ENCODE peak calls at places on chromosomes 4 and X, in eight cellular contexts. F is GM23338, C is breast epithelium, S is suprapubic skin, D is SK-N-SH, I is prostate gland, J is H1, M is transverse colon. O is an unnamed sample.

GRCh38 chrX:48711929-48712505 is 15.5 kb downstream of the SUV39H1 start:
- DNase-seq in C (no peak), M (no peak), J (no peak), F (no peak), S (no peak), I (no peak), D (no peak), O (no peak)

GRCh38 chr4:23373269-23373668 is 516.6 kb downstream of the PPARGC1A start:
- DNase-seq in C (no peak), F (peak), S (no peak), D (no peak), I (no peak), J (no peak), M (peak), O (no peak)

GRCh38 chr4:121574618-121575017 is 122.2 kb downstream of the ANXA5 start:
- DNase-seq in J (no peak), M (no peak), F (no peak), D (no peak), I (no peak), S (no peak), C (no peak), O (no peak)

GRCh38 chr4:119521306-119521705 is 107.3 kb downstream of the PDE5A start:
- DNase-seq in C (no peak), M (peak), I (no peak), D (no peak), F (no peak), J (no peak), S (no peak), O (no peak)

GRCh38 chr4:19119904-19120303 is 1098.3 kb upstream of the LCORL start:
- DNase-seq in C (no peak), M (no peak), I (no peak), F (no peak), S (no peak), D (no peak), J (no peak), O (no peak)

GRCh38 chr4:149896428-149896827 is 80.8 kb upstream of the IQCM start:
- DNase-seq in S (no peak), D (no peak), C (no peak), J (no peak), F (peak), M (no peak), I (no peak), O (no peak)

GRCh38 chr4:169070071-169070894 is 60.2 kb upstream of the CBR4 start:
- DNase-seq in D (no peak), J (peak), C (peak), S (no peak), M (peak), I (peak), F (peak), O (no peak)

GRCh38 chr4:123699823-123700822 is 303.5 kb downstream of the SPRY1 start:
- DNase-seq in M (no peak), C (peak), J (no peak), I (no peak), D (no peak), F (no peak), S (no peak), O (no peak)

GRCh38 chr4:41384992-41385391 is 128.3 kb downstream of the UCHL1 start:
- DNase-seq in I (peak), M (peak), S (no peak), D (peak), F (no peak), J (no peak), C (peak), O (no peak)

GRCh38 chrX:115364625-115365024 is 75.1 kb downstream of the LUZP4 start:
- DNase-seq in S (no peak), J (no peak), M (no peak), F (no peak), I (no peak), D (no peak), C (no peak), O (no peak)

GRCh38 chrX:146863566-146863965 is 49.0 kb upstream of the CXorf51A start:
- DNase-seq in F (peak), J (no peak), S (no peak), I (no peak), M (no peak), D (no peak), C (no peak), O (no peak)

GRCh38 chrX:147803948-147804347 is 107.8 kb upstream of the FMR1 start:
- DNase-seq in I (no peak), C (no peak), D (peak), F (peak), J (no peak), S (no peak), M (no peak), O (no peak)

GRCh38 chr4:106775636-106776035 is 260.5 kb downstream of the DKK2 start:
- DNase-seq in J (no peak), S (no peak), I (no peak), F (no peak), D (no peak), C (no peak), M (no peak), O (no peak)

GRCh38 chr4:143099693-143100092 is 85.0 kb upstream of the USP38 start:
- DNase-seq in C (no peak), F (no peak), J (no peak), I (no peak), S (no peak), D (no peak), M (no peak), O (no peak)

GRCh38 chr4:109915385-109916002 is 2.8 kb downstream of the EGF start:
- DNase-seq in F (no peak), S (no peak), J (no peak), D (no peak), M (no peak), C (no peak), I (no peak), O (no peak)

GRCh38 chrX:139204903-139205667 is 325.5 kb upstream of the F9 start:
- DNase-seq in J (no peak), I (peak), S (no peak), F (peak), M (peak), D (peak), C (peak), O (no peak)

GRCh38 chr4:143381171-143382118 is 44.8 kb downstream of the GAB1 start:
- DNase-seq in I (peak), S (no peak), J (no peak), M (peak), F (peak), D (peak), C (peak), O (no peak)

GRCh38 chr4:137524642-137525384 is 7.5 kb downstream of the PCDH18 start:
- DNase-seq in M (no peak), S (no peak), D (no peak), F (no peak), I (no peak), J (no peak), C (no peak), O (no peak)

GRCh38 chrX:30302957-30303356 is 6.2 kb downstream of the NR0B1 start:
- DNase-seq in J (no peak), F (no peak), M (no peak), I (no peak), D (no peak), S (no peak), C (peak), O (no peak)

GRCh38 chrX:66074920-66075879 is 35.3 kb upstream of the VSIG4 start:
- DNase-seq in J (no peak), D (no peak), I (no peak), S (no peak), M (peak), C (no peak), F (no peak), O (no peak)

GRCh38 chr4:145878501-145879435 is 59.9 kb downstream of the ZNF827 start:
- DNase-seq in C (no peak), D (peak), I (no peak), F (no peak), J (no peak), S (no peak), M (no peak), O (no peak)

GRCh38 chr4:96833831-96834230 is 993.9 kb downstream of the PDHA2 start:
- DNase-seq in J (no peak), F (no peak), D (no peak), C (no peak), M (no peak), S (no peak), I (no peak), O (no peak)

GRCh38 chrX:6729581-6729980 is 194.7 kb upstream of the VCX3A start:
- DNase-seq in D (no peak), C (no peak), M (no peak), I (no peak), J (no peak), S (no peak), F (no peak), O (no peak)

GRCh38 chrX:2705036-2705435 is 13.9 kb downstream of the CD99 start:
- DNase-seq in F (no peak), C (no peak), I (peak), J (no peak), D (no peak), S (no peak), M (no peak), O (no peak)

GRCh38 chr4:158519226-158519625 is 2.5 kb upstream of the RXFP1 start:
- DNase-seq in S (no peak), D (no peak), I (no peak), M (no peak), J (no peak), C (no peak), F (no peak), O (no peak)

GRCh38 chrX:110915120-110915519 is 119.5 kb upstream of the CHRDL1 start:
- DNase-seq in D (no peak), C (no peak), S (no peak), M (no peak), F (no peak), I (no peak), J (no peak), O (no peak)

GRCh38 chrX:68917799-68918198 is 89.0 kb downstream of the EFNB1 start:
- DNase-seq in M (no peak), S (no peak), D (peak), I (no peak), J (no peak), F (no peak), C (no peak), O (no peak)

GRCh38 chrX:54483946-54484345 is 12.1 kb downstream of the FGD1 start:
- DNase-seq in J (no peak), M (no peak), F (no peak), D (no peak), C (peak), I (no peak), S (no peak), O (no peak)
- H3K4me3 ChIP-seq in J (no peak), M (no peak), F (peak), D (no peak), C (peak), I (no peak), S (no peak), O (no peak)

DNA sequence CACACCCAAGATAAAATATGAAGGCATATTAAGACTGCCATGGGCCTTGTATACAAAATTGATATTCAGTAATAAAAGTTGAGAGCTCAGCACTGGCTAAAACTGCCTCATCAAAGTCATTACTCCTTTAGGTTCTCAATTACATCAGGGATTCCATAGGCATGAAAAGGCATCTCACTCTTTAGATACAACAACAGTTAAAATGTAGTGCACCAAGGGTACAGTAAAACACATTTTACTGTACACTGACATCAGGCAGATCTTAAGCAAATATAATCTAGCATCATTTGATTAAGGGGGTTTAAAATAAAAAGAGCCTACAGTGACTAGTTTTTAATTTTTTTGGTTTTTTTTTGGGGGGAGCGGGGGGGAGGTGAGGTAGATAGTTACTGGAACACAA is 107.6 kb downstream of the PPP3CA start:
- DNase-seq in S (no peak), I (no peak), C (no peak), J (no peak), D (no peak), M (no peak), F (no peak), O (no peak)
- TF ChIP-seq POLR2AphosphoS5 in S (no peak), I (no peak), C (no peak), J (no peak), D (no peak), M (no peak), F (no peak), O (no peak)

GRCh38 chr4:1872918-1873269 is 1.7 kb downstream of the NSD2 start:
- DNase-seq in D (no peak), I (no peak), C (no peak), S (no peak), J (no peak), F (no peak), M (no peak), O (no peak)
- H3K4me3 ChIP-seq in D (peak), I (no peak), C (no peak), S (no peak), J (peak), F (peak), M (peak), O (no peak)

GRCh38 chr4:63212075-63212474 is 1197.2 kb downstream of the TECRL start:
- DNase-seq in S (no peak), C (no peak), D (no peak), J (no peak), I (no peak), M (no peak), F (no peak), O (no peak)

GRCh38 chr4:63211377-63211776 is 1197.9 kb downstream of the TECRL start:
- DNase-seq in I (no peak), C (no peak), S (no peak), M (no peak), J (no peak), D (no peak), F (no peak), O (no peak)
- TF ChIP-seq POLR2AphosphoS5 in I (no peak), C (no peak), S (no peak), M (no peak), J (no peak), D (no peak), F (no peak), O (no peak)

DNA sequence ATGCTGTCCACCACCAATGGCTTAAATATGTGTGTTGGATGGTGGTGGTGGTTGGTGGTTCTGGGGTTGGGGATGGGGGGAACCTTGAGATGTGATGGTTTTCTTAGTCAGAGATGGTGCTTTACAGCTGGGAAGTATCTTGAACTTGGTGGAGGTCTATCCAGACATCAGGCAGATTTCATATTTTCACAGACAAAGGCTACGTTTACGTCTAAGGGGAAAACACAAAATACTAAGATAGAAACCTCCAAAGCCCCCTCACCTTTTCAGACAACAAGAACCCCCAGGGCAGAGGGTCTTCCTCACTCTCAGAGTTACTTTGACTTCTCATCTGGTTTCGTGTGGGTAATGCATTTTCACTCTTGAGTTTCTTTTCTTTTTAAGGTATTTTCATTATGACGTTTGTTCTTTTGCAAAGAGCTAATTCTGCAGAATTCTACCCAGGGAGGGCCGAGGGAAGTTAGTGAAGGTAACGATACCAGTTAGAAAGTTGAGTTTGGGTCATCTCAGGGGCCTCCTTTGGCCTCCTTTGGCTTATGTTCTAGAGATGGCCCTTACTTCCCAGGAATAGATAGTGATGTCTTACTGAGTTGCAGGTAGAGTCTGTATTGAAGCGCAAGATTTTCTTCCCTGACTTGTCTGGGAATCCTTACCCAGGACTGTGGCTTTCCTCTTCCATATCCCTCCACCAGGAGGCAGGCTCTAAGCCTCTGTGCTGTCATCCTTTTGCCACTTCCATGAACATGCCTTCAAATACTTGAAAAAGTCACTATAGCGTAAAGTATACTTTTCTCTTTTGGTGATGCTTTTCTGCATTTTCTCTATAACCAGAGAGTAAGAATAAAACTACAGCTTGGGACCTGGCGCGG is 31.9 kb downstream of the RHOH start:
- DNase-seq in D (no peak), F (peak), J (no peak), I (no peak), M (no peak), S (no peak), C (no peak), O (no peak)
- H3K4me3 ChIP-seq in D (no peak), F (no peak), J (no peak), I (no peak), M (no peak), S (no peak), C (no peak), O (no peak)

DNA sequence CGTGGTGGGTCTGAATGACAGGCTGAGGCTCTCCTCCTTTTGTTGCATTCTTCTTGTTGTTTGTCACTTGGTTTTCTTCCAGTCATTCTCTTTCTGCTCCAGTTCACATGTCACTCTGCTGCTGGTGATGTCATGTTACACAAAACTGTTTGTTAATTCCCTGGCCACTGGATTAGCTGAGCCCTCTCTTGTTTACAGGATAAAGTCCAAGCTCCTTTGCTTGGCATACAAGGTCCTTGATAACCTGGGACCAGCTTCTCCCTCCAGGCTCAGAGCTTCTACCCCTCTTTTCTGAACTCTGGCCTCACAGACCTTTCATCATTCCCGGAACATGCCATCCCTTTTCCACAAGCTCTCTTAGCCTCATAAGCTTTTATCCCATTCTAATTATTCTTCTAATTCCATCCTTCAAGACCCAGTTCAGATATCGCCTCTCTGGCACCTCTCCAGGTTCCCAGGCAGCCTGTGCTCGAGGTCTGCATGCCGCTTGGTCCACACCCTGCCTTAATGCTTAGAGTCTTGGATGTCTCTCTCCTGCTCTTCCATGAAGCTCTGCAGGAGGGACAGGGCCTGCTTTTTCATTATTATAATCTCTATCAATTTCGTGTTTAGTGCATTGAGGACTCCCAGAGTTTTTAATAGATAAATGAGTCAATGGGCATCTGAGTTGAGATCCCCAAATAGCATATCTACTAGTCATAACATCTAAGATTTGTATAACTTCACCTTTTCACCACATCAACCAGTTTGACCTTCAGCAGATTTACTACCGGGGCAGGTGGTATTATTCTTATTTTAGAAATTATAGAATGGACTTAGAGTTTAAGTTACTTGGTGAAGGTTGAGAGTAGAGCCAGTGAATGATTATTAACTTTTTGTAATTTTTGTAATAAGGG is 98.7 kb downstream of the TMEM131L start:
- DNase-seq in S (no peak), F (no peak), C (no peak), D (no peak), J (no peak), I (no peak), M (no peak), O (no peak)
- TF ChIP-seq POLR2AphosphoS5 in S (no peak), F (no peak), C (no peak), D (no peak), J (no peak), I (no peak), M (no peak), O (no peak)

GRCh38 chrX:103754401-103754800 is 22.2 kb upstream of the PLP1 start:
- DNase-seq in J (no peak), S (no peak), D (peak), F (no peak), C (no peak), M (no peak), I (no peak), O (no peak)
- H3K4me3 ChIP-seq in J (no peak), S (no peak), D (no peak), F (no peak), C (no peak), M (no peak), I (no peak), O (no peak)

DNA sequence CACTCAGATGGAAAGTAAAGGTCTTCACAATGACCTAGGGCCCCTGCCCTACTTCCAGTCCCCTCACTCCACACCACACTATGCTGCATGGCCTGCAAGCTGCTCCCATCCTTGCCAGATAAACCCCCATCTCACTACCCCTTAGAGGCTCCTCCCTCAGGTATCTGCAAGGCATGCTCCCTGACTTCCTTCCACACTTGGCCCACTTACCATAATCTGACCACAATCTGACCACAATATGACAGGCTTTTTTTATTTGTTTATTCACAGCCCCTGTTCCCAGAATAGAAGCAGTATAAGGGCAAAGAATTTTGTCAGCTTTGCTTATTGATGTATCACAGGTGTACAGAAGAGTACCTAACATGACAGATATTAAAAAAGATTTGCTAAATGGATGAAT is 124.7 kb downstream of the CAMK2D start:
- DNase-seq in M (no peak), S (no peak), J (no peak), F (no peak), D (no peak), C (no peak), I (no peak), O (no peak)
- TF ChIP-seq POLR2AphosphoS5 in M (no peak), S (no peak), J (no peak), F (no peak), D (peak), C (no peak), I (no peak), O (no peak)

GRCh38 chr4:1857931-1858330 is 2.0 kb upstream of the LETM1 start:
- DNase-seq in S (no peak), I (no peak), D (no peak), J (no peak), M (peak), C (no peak), F (no peak), O (no peak)
- H3K4me3 ChIP-seq in S (no peak), I (no peak), D (no peak), J (no peak), M (no peak), C (no peak), F (no peak), O (no peak)

O was measured in vagina.